ENCODE peak calls at places on chromosomes 12 and 14, in four cellular contexts. One of them, this sample, is unnamed.

GRCh38 chr12:105968025-105968424 is 170.7 kb downstream of the NUAK1 start:
- DNase-seq in mucosa of descending colon: no peak
- DNase-seq in Caki2: no peak
- DNase-seq in choroid plexus epithelial cell: peak
- DNase-seq in this sample: no peak

GRCh38 chr12:51864701-51865469 is 16.4 kb upstream of the FIGNL2 start:
- DNase-seq in mucosa of descending colon: no peak
- DNase-seq in Caki2: no peak
- DNase-seq in choroid plexus epithelial cell: no peak
- DNase-seq in this sample: no peak

GRCh38 chr12:88450130-88450529 is 130.1 kb downstream of the KITLG start:
- DNase-seq in mucosa of descending colon: no peak
- DNase-seq in Caki2: no peak
- DNase-seq in choroid plexus epithelial cell: peak
- DNase-seq in this sample: no peak

GRCh38 chr12:30828686-30829085 is 73.9 kb upstream of the CAPRIN2 start:
- DNase-seq in mucosa of descending colon: no peak
- DNase-seq in Caki2: peak
- DNase-seq in choroid plexus epithelial cell: no peak
- DNase-seq in this sample: no peak

GRCh38 chr12:108728820-108729611 is 2.3 kb downstream of the CORO1C start:
- DNase-seq in mucosa of descending colon: no peak
- DNase-seq in Caki2: no peak
- DNase-seq in choroid plexus epithelial cell: no peak
- DNase-seq in this sample: no peak

GRCh38 chr14:32263939-32264567 is 61.0 kb upstream of the RNU6-8 start:
- DNase-seq in mucosa of descending colon: no peak
- DNase-seq in choroid plexus epithelial cell: no peak
- DNase-seq in Caki2: peak
- DNase-seq in this sample: no peak

GRCh38 chr14:60845523-60845922 is 111.0 kb downstream of the MNAT1 start:
- DNase-seq in Caki2: no peak
- DNase-seq in choroid plexus epithelial cell: no peak
- DNase-seq in mucosa of descending colon: no peak
- DNase-seq in this sample: no peak

GRCh38 chr12:91801048-91801447 is 344.6 kb downstream of the BTG1 start:
- DNase-seq in choroid plexus epithelial cell: no peak
- DNase-seq in mucosa of descending colon: no peak
- DNase-seq in Caki2: no peak
- DNase-seq in this sample: no peak

GRCh38 chr12:57842342-57843294 is 3.9 kb downstream of the CTDSP2 start:
- DNase-seq in mucosa of descending colon: no peak
- DNase-seq in choroid plexus epithelial cell: peak
- DNase-seq in Caki2: no peak
- DNase-seq in this sample: no peak

GRCh38 chr12:104588048-104588942 is 131.5 kb downstream of the CHST11 start:
- DNase-seq in Caki2: peak
- DNase-seq in mucosa of descending colon: no peak
- DNase-seq in choroid plexus epithelial cell: peak
- DNase-seq in this sample: no peak

GRCh38 chr12:7638064-7638763 is 27.5 kb downstream of the APOBEC1 start:
- DNase-seq in choroid plexus epithelial cell: peak
- DNase-seq in Caki2: no peak
- DNase-seq in mucosa of descending colon: no peak
- DNase-seq in this sample: no peak

GRCh38 chr12:8664228-8664963 is 1.8 kb upstream of the MFAP5 start:
- DNase-seq in Caki2: no peak
- DNase-seq in choroid plexus epithelial cell: no peak
- DNase-seq in mucosa of descending colon: no peak
- DNase-seq in this sample: no peak

GRCh38 chr12:56010112-56010570 is 10.7 kb upstream of the IKZF4 start:
- DNase-seq in choroid plexus epithelial cell: no peak
- DNase-seq in Caki2: no peak
- DNase-seq in mucosa of descending colon: no peak
- DNase-seq in this sample: no peak

GRCh38 chr12:45208604-45209487 is 7.0 kb upstream of the ANO6 start:
- DNase-seq in choroid plexus epithelial cell: peak
- DNase-seq in mucosa of descending colon: no peak
- DNase-seq in Caki2: peak
- DNase-seq in this sample: no peak

GRCh38 chr14:90288646-90289355 is 32.4 kb downstream of the PSMC1 start:
- DNase-seq in mucosa of descending colon: no peak
- DNase-seq in choroid plexus epithelial cell: peak
- DNase-seq in Caki2: no peak
- DNase-seq in this sample: no peak

GRCh38 chr12:44457465-44457864 is 418.6 kb downstream of the NELL2 start:
- DNase-seq in mucosa of descending colon: no peak
- DNase-seq in choroid plexus epithelial cell: no peak
- DNase-seq in Caki2: no peak
- DNase-seq in this sample: no peak

GRCh38 chr12:94289551-94290312 is 141.4 kb downstream of the PLXNC1 start:
- DNase-seq in choroid plexus epithelial cell: peak
- DNase-seq in Caki2: no peak
- DNase-seq in mucosa of descending colon: no peak
- DNase-seq in this sample: no peak

GRCh38 chr14:73785834-73786631 is 65.6 kb upstream of the PTGR2 start:
- DNase-seq in choroid plexus epithelial cell: peak
- DNase-seq in mucosa of descending colon: peak
- DNase-seq in Caki2: no peak
- DNase-seq in this sample: peak

GRCh38 chr14:95233702-95234241 is 76.4 kb upstream of the DICER1 start:
- DNase-seq in choroid plexus epithelial cell: no peak
- DNase-seq in mucosa of descending colon: no peak
- DNase-seq in Caki2: no peak
- DNase-seq in this sample: peak

GRCh38 chr12:80490329-80490728 is 46.3 kb downstream of the PTPRQ start:
- DNase-seq in mucosa of descending colon: no peak
- DNase-seq in choroid plexus epithelial cell: peak
- DNase-seq in Caki2: no peak
- DNase-seq in this sample: no peak

GRCh38 chr14:24607635-24608492 is 1.6 kb downstream of the GZMH start:
- DNase-seq in Caki2: no peak
- DNase-seq in choroid plexus epithelial cell: no peak
- DNase-seq in mucosa of descending colon: no peak
- DNase-seq in this sample: no peak

GRCh38 chr12:38132139-38132538 is 184.4 kb upstream of the ALG10B start:
- DNase-seq in Caki2: no peak
- DNase-seq in choroid plexus epithelial cell: no peak
- DNase-seq in mucosa of descending colon: no peak
- DNase-seq in this sample: no peak

GRCh38 chr12:108333898-108334699 is 5.0 kb downstream of the CMKLR1 start:
- DNase-seq in Caki2: no peak
- DNase-seq in mucosa of descending colon: no peak
- DNase-seq in choroid plexus epithelial cell: peak
- DNase-seq in this sample: no peak